ENCODE peak calls at places on chromosomes 12 and 14, in seven cellular contexts. One of them, this sample, is unnamed.

GRCh38 chr12:57164966-57165365 is 17.5 kb upstream of the LRP1-AS start:
- DNase-seq in GM10248: no peak
- DNase-seq in HS-27A: no peak
- DNase-seq in MCF 10A: no peak
- DNase-seq in HCT116: no peak
- DNase-seq in neural crest cell: no peak
- DNase-seq in suprapubic skin: no peak
- DNase-seq in this sample: no peak

GRCh38 chr12:76032043-76032981 is 736 bp upstream of the PHLDA1 start:
- DNase-seq in suprapubic skin: no peak
- DNase-seq in GM10248: peak
- DNase-seq in MCF 10A: peak
- DNase-seq in neural crest cell: peak
- DNase-seq in HS-27A: no peak
- DNase-seq in HCT116: no peak
- DNase-seq in this sample: no peak

GRCh38 chr12:26195641-26196423 is 459 bp downstream of the SSPN start:
- DNase-seq in MCF 10A: no peak
- DNase-seq in GM10248: peak
- DNase-seq in HCT116: no peak
- DNase-seq in HS-27A: peak
- DNase-seq in neural crest cell: peak
- DNase-seq in suprapubic skin: peak
- DNase-seq in this sample: no peak

GRCh38 chr14:89303452-89304435 is 113.3 kb downstream of the FOXN3 start:
- DNase-seq in neural crest cell: no peak
- DNase-seq in GM10248: peak
- DNase-seq in HCT116: no peak
- DNase-seq in suprapubic skin: peak
- DNase-seq in HS-27A: peak
- DNase-seq in MCF 10A: peak
- DNase-seq in this sample: peak

GRCh38 chr12:131084341-131085011 is 130.8 kb downstream of the ADGRD1 start:
- DNase-seq in HS-27A: no peak
- DNase-seq in MCF 10A: no peak
- DNase-seq in HCT116: no peak
- DNase-seq in GM10248: no peak
- DNase-seq in suprapubic skin: peak
- DNase-seq in neural crest cell: no peak
- DNase-seq in this sample: no peak

GRCh38 chr14:86790408-86791364 is 1202.3 kb downstream of the GALC start:
- DNase-seq in suprapubic skin: no peak
- DNase-seq in MCF 10A: peak
- DNase-seq in HS-27A: no peak
- DNase-seq in neural crest cell: no peak
- DNase-seq in HCT116: no peak
- DNase-seq in GM10248: no peak
- DNase-seq in this sample: no peak

GRCh38 chr12:95959107-95959506 is 16.0 kb downstream of the AMDHD1 start:
- DNase-seq in HCT116: peak
- DNase-seq in neural crest cell: no peak
- DNase-seq in suprapubic skin: no peak
- DNase-seq in GM10248: no peak
- DNase-seq in HS-27A: no peak
- DNase-seq in MCF 10A: peak
- DNase-seq in this sample: no peak

GRCh38 chr12:6288235-6288634 is 22.2 kb upstream of the PLEKHG6 start:
- DNase-seq in MCF 10A: peak
- DNase-seq in suprapubic skin: no peak
- DNase-seq in neural crest cell: no peak
- DNase-seq in GM10248: no peak
- DNase-seq in HCT116: no peak
- DNase-seq in HS-27A: no peak
- DNase-seq in this sample: no peak

GRCh38 chr12:820336-820735 is 68.0 kb downstream of the WNK1 start:
- DNase-seq in MCF 10A: no peak
- DNase-seq in suprapubic skin: no peak
- DNase-seq in neural crest cell: no peak
- DNase-seq in GM10248: no peak
- DNase-seq in HCT116: no peak
- DNase-seq in HS-27A: no peak
- DNase-seq in this sample: no peak

GRCh38 chr12:90335561-90335960 is 619.4 kb downstream of the CCER1 start:
- DNase-seq in HS-27A: no peak
- DNase-seq in neural crest cell: no peak
- DNase-seq in suprapubic skin: no peak
- DNase-seq in HCT116: no peak
- DNase-seq in MCF 10A: no peak
- DNase-seq in GM10248: no peak
- DNase-seq in this sample: peak